ENCODE peak calls at places on chromosomes 4 and X, in eight cellular contexts. S, B, W, T, Z, X, C and M are unnamed samples.

GRCh38 chr4:30847157-30847556 is 127.0 kb downstream of the PCDH7 start:
- DNase-seq in S (no peak), B (no peak), W (no peak), T (no peak), Z (no peak), X (peak; percentile 47), C (no peak), M (no peak)

GRCh38 chrX:10828640-10829039 is 208.3 kb upstream of the MID1 start:
- DNase-seq in S (no peak), B (no peak), W (no peak), T (no peak), Z (peak; percentile 41), X (no peak), C (no peak), M (no peak)

GRCh38 chrX:115362334-115363095 is 73.0 kb downstream of the LUZP4 start:
- DNase-seq in S (no peak), B (peak; percentile 69), W (no peak), T (peak; percentile 16), Z (no peak), X (peak; percentile 43), C (no peak), M (no peak)

GRCh38 chrX:140767646-140768045 is 58.1 kb downstream of the LINC00632 start:
- DNase-seq in S (no peak), B (no peak), W (no peak), T (peak; percentile 30), Z (no peak), X (no peak), C (no peak), M (no peak)

GRCh38 chr4:151204925-151205524 is 71.9 kb upstream of the PRSS48 start:
- DNase-seq in S (no peak), B (no peak), W (no peak), T (no peak), Z (peak; percentile 55), X (no peak), C (no peak), M (no peak)

GRCh38 chrX:96820935-96821334 is 62.8 kb upstream of the RPA4 start:
- DNase-seq in S (no peak), B (no peak), W (no peak), T (no peak), Z (no peak), X (no peak), C (no peak), M (no peak)

GRCh38 chrX:10932842-10933440 is 178.2 kb upstream of the HCCS start:
- DNase-seq in S (no peak), B (no peak), W (no peak), T (peak; percentile 49), Z (no peak), X (no peak), C (no peak), M (no peak)

GRCh38 chrX:12973561-12974216 is 1.2 kb upstream of the TMSB4X start:
- DNase-seq in S (no peak), B (no peak), W (peak; percentile 58), T (no peak), Z (no peak), X (no peak), C (no peak), M (no peak)

GRCh38 chr4:6372649-6373525 is 99.5 kb downstream of the PPP2R2C start:
- DNase-seq in S (no peak), B (no peak), W (no peak), T (peak; percentile 48), Z (no peak), X (peak; percentile 47), C (no peak), M (no peak)

GRCh38 chrX:54411732-54412131 is 28.5 kb upstream of the TSR2 start:
- DNase-seq in S (no peak), B (no peak), W (no peak), T (no peak), Z (no peak), X (no peak), C (no peak), M (no peak)

GRCh38 chr4:62415256-62415655 is 1215.1 kb downstream of the ADGRL3 start:
- DNase-seq in S (no peak), B (no peak), W (no peak), T (no peak), Z (no peak), X (no peak), C (no peak), M (no peak)

GRCh38 chrX:14922437-14922836 is 49.2 kb downstream of the MOSPD2 start:
- DNase-seq in S (no peak), B (no peak), W (no peak), T (peak; percentile 87), Z (no peak), X (peak; percentile 62), C (no peak), M (no peak)

GRCh38 chr4:113835005-113835404 is 73.5 kb upstream of the CAMK2D start:
- DNase-seq in S (no peak), B (no peak), W (no peak), T (peak; percentile 80), Z (no peak), X (no peak), C (no peak), M (no peak)

GRCh38 chr4:2570036-2570435 is 33.6 kb downstream of the FAM193A start:
- DNase-seq in S (no peak), B (no peak), W (no peak), T (no peak), Z (no peak), X (no peak), C (no peak), M (no peak)

GRCh38 chrX:35919536-35920309 is at the start of gene CFAP47:
- DNase-seq in S (no peak), B (no peak), W (peak; percentile 53), T (peak; percentile 2), Z (no peak), X (peak; percentile 46), C (no peak), M (peak; percentile 77)

GRCh38 chr4:3810111-3810680 is 44.0 kb downstream of the ADRA2C start:
- DNase-seq in S (no peak), B (no peak), W (peak; percentile 42), T (no peak), Z (no peak), X (no peak), C (no peak), M (no peak)

GRCh38 chr4:61580721-61581377 is 380.7 kb downstream of the ADGRL3 start:
- DNase-seq in S (no peak), B (no peak), W (no peak), T (peak; percentile 35), Z (no peak), X (no peak), C (no peak), M (no peak)

GRCh38 chrX:71809886-71810285 is 46.7 kb downstream of the CXorf49B start:
- DNase-seq in S (no peak), B (no peak), W (no peak), T (peak; percentile 3), Z (no peak), X (peak; percentile 63), C (no peak), M (no peak)

GRCh38 chr4:102599887-102600286 is 98.7 kb downstream of the NFKB1 start:
- DNase-seq in S (no peak), B (no peak), W (no peak), T (no peak), Z (no peak), X (no peak), C (no peak), M (no peak)

GRCh38 chr4:28811025-28811424 is 1909.1 kb upstream of the PCDH7 start:
- DNase-seq in S (no peak), B (no peak), W (no peak), T (no peak), Z (no peak), X (no peak), C (no peak), M (no peak)

GRCh38 chr4:6169239-6169638 is 31.1 kb downstream of the JAKMIP1 start:
- DNase-seq in S (no peak), B (no peak), W (no peak), T (no peak), Z (no peak), X (no peak), C (no peak), M (no peak)

GRCh38 chr4:106583567-106583966 is 215.0 kb upstream of the GIMD1 start:
- DNase-seq in S (no peak), B (no peak), W (no peak), T (peak; percentile 96), Z (no peak), X (peak; percentile 45), C (no peak), M (no peak)

GRCh38 chr4:182370491-182370890 is 127.3 kb downstream of the TENM3 start:
- DNase-seq in S (no peak), B (no peak), W (no peak), T (no peak), Z (no peak), X (no peak), C (no peak), M (no peak)